ENCODE peak calls at places on chromosomes 5 and 9, in eight cellular contexts. J is NCI-H2029; I is dorsolateral prefrontal cortex; M is HCT116; K is EL; G is iPS-NIHi11; R is activated CD8-positive, alpha-beta memory T cell treated with anti-CD3 and anti-CD28 coated beads, Interleukin-2, amount 50 U/mL, for 4 hours; E is cardiac muscle cell. Q is an unnamed sample.

GRCh38 chr9:89319015-89319905 is 960 bp downstream of the SECISBP2 start:
- DNase-seq in I (no peak), G (no peak), K (peak), R (no peak), E (no peak), M (no peak), J (no peak), Q (no peak)

GRCh38 chr5:169695919-169696490 is 58.9 kb downstream of the DOCK2 start:
- DNase-seq in M (peak), I (no peak), K (peak), R (no peak), G (no peak), E (peak), J (no peak), Q (no peak)

GRCh38 chr9:104746798-104747197 is 685 bp upstream of the NIPSNAP3A start:
- DNase-seq in R (no peak), I (no peak), J (no peak), K (no peak), E (no peak), M (no peak), G (no peak), Q (no peak)

GRCh38 chr5:150781706-150782614 is 3.4 kb downstream of the SMIM3 start:
- DNase-seq in E (peak), K (peak), M (no peak), I (no peak), G (no peak), J (no peak), R (no peak), Q (peak)

GRCh38 chr5:95823738-95824609 is 1.4 kb upstream of the GLRX start:
- DNase-seq in G (peak), M (peak), J (peak), I (no peak), R (peak), E (peak), K (peak), Q (no peak)

GRCh38 chr5:45774528-45774927 is 78.3 kb upstream of the HCN1 start:
- DNase-seq in E (no peak), M (no peak), J (no peak), K (no peak), I (no peak), R (no peak), G (no peak), Q (no peak)

GRCh38 chr5:151144922-151145321 is 12.7 kb downstream of the ANXA6 start:
- DNase-seq in M (no peak), E (no peak), K (no peak), I (no peak), R (no peak), G (no peak), J (no peak), Q (no peak)

GRCh38 chr5:148107608-148108007 is 43.8 kb downstream of the SPINK5 start:
- DNase-seq in M (no peak), E (no peak), J (peak), I (no peak), K (no peak), R (no peak), G (no peak), Q (no peak)

GRCh38 chr9:108724669-108725068 is 131.1 kb downstream of the ACTL7B start:
- DNase-seq in R (no peak), I (no peak), E (peak), G (no peak), M (no peak), J (no peak), K (no peak), Q (no peak)

GRCh38 chr5:5838493-5838892 is 416.0 kb downstream of the ICE1 start:
- DNase-seq in R (no peak), K (no peak), J (no peak), G (no peak), E (no peak), I (no peak), M (no peak), Q (no peak)

Q was measured in esophagus muscularis mucosa.